ENCODE peak calls at places on chromosomes 16 and 17, in nine cellular contexts. H is GM13977; T is HS-27A; M is stimulated activated CD8-positive, alpha-beta memory T cell treated with anti-CD3 and anti-CD28 coated beads, Interleukin-15, amount 100 ng/mL, for 24 hours; B is HS-5; C is immature natural killer cell; Z is non-pigmented ciliary epithelial cell; Q is LoVo; X is SHP77. P is an unnamed sample.

GRCh38 chr16:77450790-77451487 is 16.1 kb upstream of the ADAMTS18 start:
- DNase-seq in Z (no peak), T (no peak), H (no peak), X (peak), Q (no peak), M (no peak), B (no peak), C (no peak), P (no peak)

GRCh38 chr16:4654387-4654901 is 29.8 kb downstream of the MGRN1 start:
- DNase-seq in C (no peak), T (no peak), Z (no peak), Q (no peak), M (no peak), H (no peak), X (no peak), B (no peak), P (no peak)

GRCh38 chr16:12600536-12601256 is 203.0 kb downstream of the CPPED1 start:
- DNase-seq in T (no peak), M (no peak), Q (no peak), B (no peak), H (no peak), X (no peak), Z (no peak), C (no peak), P (no peak)

GRCh38 chr17:38852771-38853291 is 690 bp downstream of the RPL23 start:
- DNase-seq in X (no peak), Z (no peak), Q (no peak), M (no peak), T (no peak), B (no peak), H (no peak), C (peak), P (no peak)

GRCh38 chr16:68993421-68993820 is 112.0 kb upstream of the HAS3 start:
- DNase-seq in X (no peak), Q (no peak), M (no peak), T (no peak), H (no peak), Z (no peak), C (no peak), B (no peak), P (no peak)

GRCh38 chr16:3467920-3468319 is 24.4 kb downstream of the NAA60 start:
- DNase-seq in Z (no peak), T (no peak), C (no peak), X (no peak), B (no peak), H (no peak), Q (no peak), M (no peak), P (no peak)

GRCh38 chr17:14715531-14715930 is 414.6 kb downstream of the HS3ST3B1 start:
- DNase-seq in M (no peak), Z (no peak), Q (no peak), B (no peak), X (no peak), H (no peak), C (no peak), T (no peak), P (no peak)

GRCh38 chr16:49620868-49621239 is 235.1 kb downstream of the ZNF423 start:
- DNase-seq in Z (no peak), X (no peak), H (no peak), B (no peak), M (no peak), Q (no peak), C (no peak), T (no peak), P (no peak)

GRCh38 chr16:68093816-68094613 is 8.8 kb downstream of the NFATC3 start:
- DNase-seq in Q (no peak), M (no peak), C (peak), B (peak), Z (no peak), X (no peak), H (no peak), T (no peak), P (no peak)

GRCh38 chr17:32253117-32253611 is 12.5 kb upstream of the RHBDL3 start:
- DNase-seq in M (peak), Q (peak), B (peak), H (peak), X (peak), C (peak), Z (peak), T (peak), P (peak)

GRCh38 chr16:66996324-66996982 is 8.1 kb downstream of the CES4A start:
- DNase-seq in H (no peak), Q (no peak), M (no peak), X (no peak), T (no peak), C (no peak), B (no peak), Z (peak), P (no peak)

P was measured in GM12865.